ENCODE peak calls at places on chromosomes 4 and X, in eight cellular contexts. One of them, this sample, is unnamed.

GRCh38 chr4:186723207-186724047 is at the start of gene FAT1:
- DNase-seq in activated B cell treated with CpG ODN at 0.5 μM for 24 hours: no peak
- DNase-seq in dorsolateral prefrontal cortex: no peak
- DNase-seq in right lobe of liver: peak; percentile 72
- DNase-seq in A549: peak; percentile 35
- DNase-seq in fibroblast of lung: peak; percentile 84
- DNase-seq in adrenal gland: peak; percentile 29
- DNase-seq in GM12865: no peak
- DNase-seq in this sample: no peak

GRCh38 chr4:111283066-111283677 is 660.3 kb upstream of the PITX2 start:
- DNase-seq in A549: peak; percentile 7
- DNase-seq in adrenal gland: peak; percentile 47
- DNase-seq in right lobe of liver: peak; percentile 65
- DNase-seq in GM12865: peak; percentile 71
- DNase-seq in dorsolateral prefrontal cortex: peak; percentile 50
- DNase-seq in fibroblast of lung: peak; percentile 53
- DNase-seq in activated B cell treated with CpG ODN at 0.5 μM for 24 hours: peak; percentile 15
- DNase-seq in this sample: peak; percentile 34

GRCh38 chr4:81997313-81997712 is 376.5 kb downstream of the HNRNPD start:
- DNase-seq in adrenal gland: no peak
- DNase-seq in GM12865: no peak
- DNase-seq in fibroblast of lung: no peak
- DNase-seq in dorsolateral prefrontal cortex: no peak
- DNase-seq in right lobe of liver: no peak
- DNase-seq in A549: no peak
- DNase-seq in activated B cell treated with CpG ODN at 0.5 μM for 24 hours: no peak
- DNase-seq in this sample: no peak

GRCh38 chr4:70187216-70187615 is 8.3 kb upstream of the ODAM start:
- DNase-seq in adrenal gland: no peak
- DNase-seq in GM12865: no peak
- DNase-seq in right lobe of liver: no peak
- DNase-seq in fibroblast of lung: no peak
- DNase-seq in activated B cell treated with CpG ODN at 0.5 μM for 24 hours: no peak
- DNase-seq in dorsolateral prefrontal cortex: no peak
- DNase-seq in A549: no peak
- DNase-seq in this sample: no peak

GRCh38 chrX:16671005-16671404 is 21.0 kb downstream of the S100G start:
- DNase-seq in fibroblast of lung: peak; percentile 69
- DNase-seq in dorsolateral prefrontal cortex: no peak
- DNase-seq in adrenal gland: no peak
- DNase-seq in A549: peak; percentile 43
- DNase-seq in GM12865: peak; percentile 18
- DNase-seq in right lobe of liver: no peak
- DNase-seq in activated B cell treated with CpG ODN at 0.5 μM for 24 hours: no peak
- DNase-seq in this sample: peak; percentile 35

GRCh38 chrX:15511563-15511962 is 11.0 kb downstream of the BMX start:
- DNase-seq in fibroblast of lung: no peak
- DNase-seq in activated B cell treated with CpG ODN at 0.5 μM for 24 hours: no peak
- DNase-seq in adrenal gland: no peak
- DNase-seq in GM12865: no peak
- DNase-seq in dorsolateral prefrontal cortex: no peak
- DNase-seq in A549: no peak
- DNase-seq in right lobe of liver: no peak
- DNase-seq in this sample: no peak

GRCh38 chr4:55545133-55545532 is 1.6 kb downstream of the CLOCK start:
- DNase-seq in A549: no peak
- DNase-seq in right lobe of liver: no peak
- DNase-seq in adrenal gland: no peak
- DNase-seq in fibroblast of lung: peak; percentile 21
- DNase-seq in activated B cell treated with CpG ODN at 0.5 μM for 24 hours: no peak
- DNase-seq in GM12865: no peak
- DNase-seq in dorsolateral prefrontal cortex: no peak
- DNase-seq in this sample: no peak

GRCh38 chr4:684611-685010 is 4.3 kb downstream of the SLC49A3 start:
- DNase-seq in GM12865: no peak
- DNase-seq in activated B cell treated with CpG ODN at 0.5 μM for 24 hours: no peak
- DNase-seq in fibroblast of lung: no peak
- DNase-seq in adrenal gland: no peak
- DNase-seq in A549: no peak
- DNase-seq in right lobe of liver: no peak
- DNase-seq in dorsolateral prefrontal cortex: no peak
- DNase-seq in this sample: no peak

GRCh38 chrX:9291666-9292065 is 173.2 kb upstream of the TBL1X start:
- DNase-seq in fibroblast of lung: no peak
- DNase-seq in A549: no peak
- DNase-seq in GM12865: no peak
- DNase-seq in adrenal gland: no peak
- DNase-seq in dorsolateral prefrontal cortex: no peak
- DNase-seq in right lobe of liver: no peak
- DNase-seq in activated B cell treated with CpG ODN at 0.5 μM for 24 hours: no peak
- DNase-seq in this sample: no peak

GRCh38 chr4:128853741-128854140 is 44.2 kb downstream of the JADE1 start:
- DNase-seq in right lobe of liver: no peak
- DNase-seq in dorsolateral prefrontal cortex: no peak
- DNase-seq in A549: no peak
- DNase-seq in GM12865: no peak
- DNase-seq in activated B cell treated with CpG ODN at 0.5 μM for 24 hours: no peak
- DNase-seq in adrenal gland: no peak
- DNase-seq in fibroblast of lung: no peak
- DNase-seq in this sample: no peak

GRCh38 chrX:118976599-118977340 is 2.4 kb downstream of the LONRF3 start:
- DNase-seq in A549: peak; percentile 61
- DNase-seq in dorsolateral prefrontal cortex: no peak
- DNase-seq in adrenal gland: peak; percentile 62
- DNase-seq in activated B cell treated with CpG ODN at 0.5 μM for 24 hours: peak; percentile 24
- DNase-seq in right lobe of liver: peak; percentile 74
- DNase-seq in GM12865: peak; percentile 12
- DNase-seq in fibroblast of lung: no peak
- DNase-seq in this sample: no peak

GRCh38 chrX:153624196-153625091 is 22.6 kb upstream of the DUSP9 start:
- DNase-seq in right lobe of liver: peak; percentile 83
- DNase-seq in activated B cell treated with CpG ODN at 0.5 μM for 24 hours: no peak
- DNase-seq in adrenal gland: no peak
- DNase-seq in GM12865: no peak
- DNase-seq in dorsolateral prefrontal cortex: no peak
- DNase-seq in fibroblast of lung: no peak
- DNase-seq in A549: no peak
- DNase-seq in this sample: no peak

GRCh38 chrX:68827256-68827655 is 1.6 kb upstream of the EFNB1 start:
- DNase-seq in fibroblast of lung: no peak
- DNase-seq in right lobe of liver: no peak
- DNase-seq in dorsolateral prefrontal cortex: no peak
- DNase-seq in A549: no peak
- DNase-seq in GM12865: no peak
- DNase-seq in adrenal gland: no peak
- DNase-seq in activated B cell treated with CpG ODN at 0.5 μM for 24 hours: no peak
- DNase-seq in this sample: no peak

GRCh38 chrX:153728095-153728494 is 3.4 kb downstream of the ABCD1 start:
- DNase-seq in fibroblast of lung: no peak
- DNase-seq in activated B cell treated with CpG ODN at 0.5 μM for 24 hours: no peak
- DNase-seq in GM12865: no peak
- DNase-seq in right lobe of liver: no peak
- DNase-seq in dorsolateral prefrontal cortex: no peak
- DNase-seq in A549: no peak
- DNase-seq in adrenal gland: no peak
- DNase-seq in this sample: no peak

GRCh38 chrX:70444326-70445196 is at the start of gene DLG3:
- DNase-seq in adrenal gland: no peak
- DNase-seq in dorsolateral prefrontal cortex: peak; percentile 77
- DNase-seq in activated B cell treated with CpG ODN at 0.5 μM for 24 hours: no peak
- DNase-seq in fibroblast of lung: peak; percentile 44
- DNase-seq in right lobe of liver: no peak
- DNase-seq in A549: peak; percentile 42
- DNase-seq in GM12865: no peak
- DNase-seq in this sample: peak; percentile 10

GRCh38 chr4:139919513-139919912 is 234.5 kb downstream of the MAML3 start:
- DNase-seq in adrenal gland: no peak
- DNase-seq in activated B cell treated with CpG ODN at 0.5 μM for 24 hours: no peak
- DNase-seq in fibroblast of lung: peak; percentile 50
- DNase-seq in A549: no peak
- DNase-seq in dorsolateral prefrontal cortex: no peak
- DNase-seq in GM12865: no peak
- DNase-seq in right lobe of liver: no peak
- DNase-seq in this sample: no peak

GRCh38 chrX:15947648-15948317 is 93.2 kb upstream of the AP1S2 start:
- DNase-seq in A549: no peak
- DNase-seq in adrenal gland: no peak
- DNase-seq in right lobe of liver: no peak
- DNase-seq in GM12865: no peak
- DNase-seq in activated B cell treated with CpG ODN at 0.5 μM for 24 hours: no peak
- DNase-seq in fibroblast of lung: peak; percentile 41
- DNase-seq in dorsolateral prefrontal cortex: no peak
- DNase-seq in this sample: no peak

GRCh38 chr4:111556861-111557260 is 588.4 kb upstream of the FAM241A start:
- DNase-seq in GM12865: no peak
- DNase-seq in activated B cell treated with CpG ODN at 0.5 μM for 24 hours: no peak
- DNase-seq in A549: no peak
- DNase-seq in right lobe of liver: no peak
- DNase-seq in adrenal gland: no peak
- DNase-seq in dorsolateral prefrontal cortex: no peak
- DNase-seq in fibroblast of lung: no peak
- DNase-seq in this sample: no peak

GRCh38 chrX:124211312-124211942 is 121.0 kb upstream of the TEX13D start:
- DNase-seq in GM12865: peak; percentile 55
- DNase-seq in A549: peak; percentile 20
- DNase-seq in activated B cell treated with CpG ODN at 0.5 μM for 24 hours: no peak
- DNase-seq in right lobe of liver: no peak
- DNase-seq in fibroblast of lung: peak; percentile 19
- DNase-seq in adrenal gland: no peak
- DNase-seq in dorsolateral prefrontal cortex: no peak
- DNase-seq in this sample: peak; percentile 15

GRCh38 chr4:71186257-71186565 is 152.6 kb upstream of the SLC4A4 start:
- DNase-seq in GM12865: no peak
- DNase-seq in A549: no peak
- DNase-seq in dorsolateral prefrontal cortex: no peak
- DNase-seq in fibroblast of lung: no peak
- DNase-seq in activated B cell treated with CpG ODN at 0.5 μM for 24 hours: no peak
- DNase-seq in adrenal gland: no peak
- DNase-seq in right lobe of liver: no peak
- DNase-seq in this sample: no peak

GRCh38 chr4:41590591-41590990 is 52.6 kb downstream of the LIMCH1 start:
- DNase-seq in GM12865: no peak
- DNase-seq in fibroblast of lung: no peak
- DNase-seq in A549: no peak
- DNase-seq in adrenal gland: no peak
- DNase-seq in right lobe of liver: no peak
- DNase-seq in activated B cell treated with CpG ODN at 0.5 μM for 24 hours: no peak
- DNase-seq in dorsolateral prefrontal cortex: no peak
- DNase-seq in this sample: no peak

GRCh38 chr4:151165205-151166000 is 66.0 kb downstream of the RPS3A start:
- DNase-seq in A549: no peak
- DNase-seq in GM12865: no peak
- DNase-seq in right lobe of liver: no peak
- DNase-seq in fibroblast of lung: peak; percentile 32
- DNase-seq in activated B cell treated with CpG ODN at 0.5 μM for 24 hours: no peak
- DNase-seq in dorsolateral prefrontal cortex: no peak
- DNase-seq in adrenal gland: no peak
- DNase-seq in this sample: no peak

GRCh38 chr4:176335421-176335820 is 15.7 kb downstream of the SPCS3 start:
- DNase-seq in A549: no peak
- DNase-seq in dorsolateral prefrontal cortex: no peak
- DNase-seq in fibroblast of lung: peak; percentile 64
- DNase-seq in GM12865: no peak
- DNase-seq in activated B cell treated with CpG ODN at 0.5 μM for 24 hours: no peak
- DNase-seq in right lobe of liver: no peak
- DNase-seq in adrenal gland: no peak
- DNase-seq in this sample: no peak

GRCh38 chrX:56764153-56764974 is 35.3 kb downstream of the NBDY start:
- DNase-seq in A549: peak; percentile 43
- DNase-seq in fibroblast of lung: peak; percentile 76
- DNase-seq in GM12865: peak; percentile 92
- DNase-seq in dorsolateral prefrontal cortex: peak; percentile 76
- DNase-seq in adrenal gland: peak; percentile 86
- DNase-seq in right lobe of liver: peak; percentile 67
- DNase-seq in activated B cell treated with CpG ODN at 0.5 μM for 24 hours: peak; percentile 18
- DNase-seq in this sample: peak; percentile 65

GRCh38 chr4:56979674-56980073 is 978 bp downstream of the POLR2B start:
- DNase-seq in dorsolateral prefrontal cortex: no peak
- DNase-seq in right lobe of liver: no peak
- DNase-seq in A549: no peak
- DNase-seq in adrenal gland: no peak
- DNase-seq in GM12865: peak; percentile 76
- DNase-seq in fibroblast of lung: no peak
- DNase-seq in activated B cell treated with CpG ODN at 0.5 μM for 24 hours: no peak
- DNase-seq in this sample: no peak

GRCh38 chrX:129768586-129769466 is 10.9 kb upstream of the SASH3 start:
- DNase-seq in A549: no peak
- DNase-seq in dorsolateral prefrontal cortex: no peak
- DNase-seq in fibroblast of lung: peak; percentile 24
- DNase-seq in right lobe of liver: no peak
- DNase-seq in GM12865: no peak
- DNase-seq in activated B cell treated with CpG ODN at 0.5 μM for 24 hours: no peak
- DNase-seq in adrenal gland: no peak
- DNase-seq in this sample: no peak
- TF ChIP-seq CTCF in A549: no peak
- TF ChIP-seq CTCF in dorsolateral prefrontal cortex: no peak
- TF ChIP-seq CTCF in fibroblast of lung: no peak
- TF ChIP-seq CTCF in right lobe of liver: no peak
- TF ChIP-seq CTCF in GM12865: no peak
- TF ChIP-seq CTCF in activated B cell treated with CpG ODN at 0.5 μM for 24 hours: no peak
- TF ChIP-seq CTCF in adrenal gland: no peak
- TF ChIP-seq CTCF in this sample: no peak

GRCh38 chr4:34289962-34290361 is 1954.4 kb downstream of the ARAP2 start:
- DNase-seq in fibroblast of lung: no peak
- DNase-seq in GM12865: no peak
- DNase-seq in A549: no peak
- DNase-seq in activated B cell treated with CpG ODN at 0.5 μM for 24 hours: no peak
- DNase-seq in dorsolateral prefrontal cortex: no peak
- DNase-seq in right lobe of liver: no peak
- DNase-seq in adrenal gland: no peak
- DNase-seq in this sample: no peak
- TF ChIP-seq CTCF in fibroblast of lung: no peak
- TF ChIP-seq CTCF in GM12865: no peak
- TF ChIP-seq CTCF in A549: no peak
- TF ChIP-seq CTCF in activated B cell treated with CpG ODN at 0.5 μM for 24 hours: no peak
- TF ChIP-seq CTCF in dorsolateral prefrontal cortex: no peak
- TF ChIP-seq CTCF in right lobe of liver: no peak
- TF ChIP-seq CTCF in adrenal gland: no peak
- TF ChIP-seq CTCF in this sample: no peak

GRCh38 chr4:86482851-86483490 is 111.1 kb upstream of the PTPN13 start:
- DNase-seq in adrenal gland: no peak
- DNase-seq in dorsolateral prefrontal cortex: no peak
- DNase-seq in right lobe of liver: no peak
- DNase-seq in activated B cell treated with CpG ODN at 0.5 μM for 24 hours: no peak
- DNase-seq in A549: no peak
- DNase-seq in GM12865: no peak
- DNase-seq in fibroblast of lung: peak; percentile 11
- DNase-seq in this sample: no peak
- TF ChIP-seq CTCF in adrenal gland: no peak
- TF ChIP-seq CTCF in dorsolateral prefrontal cortex: no peak
- TF ChIP-seq CTCF in right lobe of liver: no peak
- TF ChIP-seq CTCF in activated B cell treated with CpG ODN at 0.5 μM for 24 hours: no peak
- TF ChIP-seq CTCF in A549: no peak
- TF ChIP-seq CTCF in GM12865: no peak
- TF ChIP-seq CTCF in fibroblast of lung: peak; percentile 40
- TF ChIP-seq CTCF in this sample: no peak

GRCh38 chr4:120919358-120919757 is 3.2 kb downstream of the PRDM5 start:
- DNase-seq in right lobe of liver: no peak
- DNase-seq in activated B cell treated with CpG ODN at 0.5 μM for 24 hours: no peak
- DNase-seq in A549: no peak
- DNase-seq in adrenal gland: no peak
- DNase-seq in dorsolateral prefrontal cortex: no peak
- DNase-seq in fibroblast of lung: no peak
- DNase-seq in GM12865: no peak
- DNase-seq in this sample: no peak
- TF ChIP-seq CTCF in right lobe of liver: no peak
- TF ChIP-seq CTCF in activated B cell treated with CpG ODN at 0.5 μM for 24 hours: no peak
- TF ChIP-seq CTCF in A549: peak; percentile 7
- TF ChIP-seq CTCF in adrenal gland: no peak
- TF ChIP-seq CTCF in dorsolateral prefrontal cortex: no peak
- TF ChIP-seq CTCF in fibroblast of lung: no peak
- TF ChIP-seq CTCF in GM12865: no peak
- TF ChIP-seq CTCF in this sample: no peak